ENCODE peak calls at places on chromosomes 7 and 10, in six cellular contexts. Z is endothelial cell of umbilical vein, Y is A549, X is K562, K is GM12878, I is HepG2. G is an unnamed sample.

GRCh38 chr10:72800741-72801092 is 92.8 kb upstream of the OIT3 start:
- DNase-seq in K (no peak), Y (no peak), Z (no peak), I (no peak), X (no peak), G (no peak)

GRCh38 chr7:91280180-91280579 is 15.9 kb downstream of the FZD1 start:
- DNase-seq in I (no peak), K (no peak), X (no peak), Y (no peak), Z (no peak), G (no peak)

GRCh38 chr10:94279835-94280709 is 82.7 kb downstream of the NOC3L start:
- DNase-seq in X (peak; percentile 63), Y (peak; percentile 34), I (peak; percentile 29), K (peak; percentile 11), Z (peak; percentile 72), G (peak; percentile 64)

GRCh38 chr7:98619450-98620321 is 2.6 kb downstream of the NPTX2 start:
- DNase-seq in Y (no peak), K (no peak), Z (no peak), I (peak; percentile 69), X (no peak), G (peak; percentile 68)

GRCh38 chr10:24396396-24396795 is 187.5 kb downstream of the KIAA1217 start:
- DNase-seq in I (no peak), Z (no peak), X (no peak), K (no peak), Y (no peak), G (no peak)

GRCh38 chr10:108791794-108792474 is 1131.4 kb downstream of the XPNPEP1 start:
- DNase-seq in Z (no peak), I (no peak), K (no peak), Y (no peak), X (no peak), G (no peak)

GRCh38 chr10:35569836-35570235 is 35.3 kb upstream of the GJD4 start:
- DNase-seq in Z (no peak), X (no peak), K (no peak), I (no peak), Y (no peak), G (no peak)

GRCh38 chr7:29976673-29977072 is 12.9 kb downstream of the SCRN1 start:
- DNase-seq in I (no peak), K (no peak), Y (no peak), X (no peak), Z (no peak), G (no peak)

GRCh38 chr10:104127411-104127810 is 5.4 kb downstream of the SFR1 start:
- DNase-seq in Z (no peak), I (no peak), K (no peak), X (no peak), Y (peak; percentile 74), G (peak; percentile 45)

GRCh38 chr10:132100556-132101349 is 35.0 kb downstream of the JAKMIP3 start:
- DNase-seq in Z (no peak), Y (no peak), K (no peak), I (no peak), X (no peak), G (no peak)

GRCh38 chr10:11795101-11795920 is 27.8 kb upstream of the PROSER2 start:
- DNase-seq in I (no peak), K (no peak), Y (no peak), Z (no peak), X (no peak), G (no peak)

GRCh38 chr10:65325913-65326312 is 1599.9 kb upstream of the LRRTM3 start:
- DNase-seq in I (no peak), K (no peak), X (no peak), Z (no peak), Y (no peak), G (no peak)

GRCh38 chr10:49690673-49691356 is 11.4 kb downstream of the C10orf53 start:
- DNase-seq in K (no peak), I (no peak), X (no peak), Y (no peak), Z (no peak), G (no peak)

GRCh38 chr10:17454801-17455520 is 566 bp upstream of the ST8SIA6 start:
- DNase-seq in Z (no peak), I (no peak), Y (no peak), X (peak; percentile 90), K (no peak), G (no peak)

GRCh38 chr7:29843738-29844137 is 37.4 kb downstream of the WIPF3 start:
- DNase-seq in K (no peak), I (no peak), Y (no peak), Z (no peak), X (no peak), G (no peak)

GRCh38 chr7:122013070-122013469 is 131.0 kb downstream of the AASS start:
- DNase-seq in X (no peak), Z (no peak), Y (no peak), I (no peak), K (no peak), G (no peak)

GRCh38 chr7:107792364-107792763 is 10.7 kb downstream of the SLC26A3 start:
- DNase-seq in X (no peak), K (no peak), I (no peak), Z (no peak), Y (no peak), G (no peak)

GRCh38 chr7:34158754-34159153 is 253.4 kb downstream of the BMPER start:
- DNase-seq in K (no peak), I (peak; percentile 8), Z (no peak), Y (no peak), X (peak; percentile 0), G (no peak)

DNA sequence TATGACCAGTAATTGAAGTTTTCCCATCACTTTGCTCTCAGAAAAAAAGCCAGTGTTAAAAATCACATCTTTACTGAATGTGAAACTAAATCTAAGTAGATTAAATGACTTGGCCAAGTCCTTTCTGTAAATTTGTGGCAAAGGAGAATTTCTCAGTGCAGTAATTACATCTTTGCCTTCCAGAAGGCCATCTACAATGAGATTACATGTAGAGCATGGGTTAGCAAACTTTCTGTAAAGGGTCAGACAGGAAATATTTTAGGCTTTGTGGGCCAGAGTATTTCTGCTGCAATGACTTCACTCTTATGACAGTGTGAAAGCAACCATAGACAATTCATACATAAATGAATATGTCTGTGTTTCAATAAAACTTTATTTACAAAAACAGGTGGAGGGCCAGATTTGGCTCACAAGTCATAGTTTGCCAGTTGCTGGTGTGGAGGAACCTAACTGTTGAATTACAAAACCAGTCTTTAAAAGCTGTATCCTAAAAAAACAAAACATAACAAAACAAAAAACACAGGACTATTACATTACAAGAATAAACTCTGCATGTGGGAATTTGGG is 191.0 kb downstream of the TAX1BP1 start:
- DNase-seq in X (no peak), Y (no peak), Z (no peak), K (no peak), I (no peak), G (no peak)
- TF ChIP-seq MAX in X (no peak), Y (no peak), Z (no peak), K (no peak), I (no peak), G (no peak)

DNA sequence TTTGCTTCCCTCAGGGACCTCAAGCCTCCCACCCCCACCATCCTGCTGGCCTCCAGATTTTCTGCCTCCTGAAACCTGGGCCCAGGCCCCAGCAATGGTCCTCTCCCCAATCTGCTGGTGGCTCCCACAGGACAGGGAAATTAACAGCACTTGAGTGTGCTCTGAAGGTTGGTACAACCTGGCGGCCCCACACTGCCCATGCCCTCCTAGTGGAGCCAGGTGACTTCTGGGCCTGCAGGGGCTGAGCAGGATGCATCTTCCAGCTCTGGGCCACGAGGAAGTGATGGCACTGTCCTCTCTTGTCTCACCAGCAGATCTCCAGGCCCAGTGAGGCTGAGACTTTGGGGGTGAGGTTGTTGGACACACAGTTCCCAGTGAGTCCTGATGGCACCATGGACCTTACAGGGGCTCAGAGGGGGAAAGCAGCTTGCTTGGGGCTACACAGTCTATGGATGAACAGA is 3.6 kb upstream of the ZMIZ1 start:
- DNase-seq in Y (no peak), I (no peak), Z (no peak), X (no peak), K (no peak), G (no peak)
- TF ChIP-seq POLR2A in Y (no peak), I (no peak), Z (no peak), X (no peak), K (no peak), G (no peak)

GRCh38 chr10:53489783-53490182 is 717.2 kb upstream of the MBL2 start:
- DNase-seq in Y (no peak), X (no peak), I (no peak), Z (no peak), K (no peak), G (no peak)
- TF ChIP-seq MYC in Y (no peak), X (no peak), I (no peak), Z (no peak), K (no peak), G (no peak)

GRCh38 chr10:34314457-34314856 is 500.6 kb downstream of the PARD3 start:
- DNase-seq in I (no peak), X (no peak), K (no peak), Z (no peak), Y (no peak), G (no peak)

GRCh38 chr10:34320265-34320664 is 494.8 kb downstream of the PARD3 start:
- DNase-seq in X (no peak), Y (no peak), Z (no peak), K (no peak), I (no peak), G (no peak)

GRCh38 chr10:34323197-34323596 is 491.9 kb downstream of the PARD3 start:
- DNase-seq in Z (peak; percentile 67), K (no peak), Y (no peak), I (no peak), X (no peak), G (no peak)

GRCh38 chr10:34316154-34316553 is 498.9 kb downstream of the PARD3 start:
- DNase-seq in K (no peak), X (no peak), Y (no peak), I (no peak), Z (no peak), G (no peak)

GRCh38 chr10:34319197-34319846 is 495.8 kb downstream of the PARD3 start:
- DNase-seq in K (no peak), Z (peak; percentile 58), I (peak; percentile 64), X (peak; percentile 15), Y (no peak), G (no peak)
- TF ChIP-seq MAX in K (no peak), Z (no peak), I (no peak), X (no peak), Y (no peak), G (no peak)

GRCh38 chr7:103074519-103075336 is at the start of the genes ARMC10 and FBXL13:
- DNase-seq in K (peak; percentile 46), Z (peak; percentile 95), Y (peak; percentile 91), X (peak; percentile 96), I (peak; percentile 88), G (peak; percentile 98)
- TF ChIP-seq POLR2A in K (peak; percentile 91), Z (peak; percentile 52), Y (peak; percentile 87), X (peak; percentile 78), I (peak; percentile 86), G (peak; percentile 88)

DNA sequence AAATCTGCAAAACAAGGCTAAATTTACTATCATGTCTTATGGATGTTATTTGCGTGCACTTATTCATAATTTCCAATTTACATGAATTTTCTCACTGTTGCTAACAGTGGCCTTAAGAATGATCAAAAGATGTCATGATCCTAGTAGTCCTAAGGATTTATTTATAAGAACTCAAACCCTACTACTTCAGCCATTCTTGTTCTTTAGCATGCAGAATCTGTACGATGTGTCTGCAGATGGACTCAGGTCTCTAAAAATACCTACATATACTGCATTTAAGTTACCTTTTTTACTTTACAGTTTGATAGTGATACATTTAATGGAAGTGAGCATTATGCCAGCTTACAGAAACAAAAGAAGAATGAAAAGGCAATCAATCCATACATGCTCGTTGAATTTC is 91.2 kb downstream of the ZNF277 start:
- DNase-seq in I (no peak), X (no peak), Z (no peak), Y (no peak), K (no peak), G (no peak)
- TF ChIP-seq MYC in I (no peak), X (no peak), Z (no peak), Y (no peak), K (no peak), G (no peak)